ENCODE peak calls at places on chromosome 1, in nine cellular contexts. S is D341Med; I is MCF 10A; N is activated T-cell treated with anti-CD3 and anti-CD28 coated beads, Interleukin-2, amount 50 U/mL, for 4 hours; V is A549; C is GM12865; L is right lobe of liver; O is left lung; F is neuronal stem cell. M is an unnamed sample.

GRCh38 chr1:157482174-157482573 is 70.1 kb downstream of the FCRL5 start:
- DNase-seq in S (no peak), I (peak; percentile 29), N (no peak), V (no peak), C (no peak), L (no peak), O (no peak), F (no peak), M (no peak)

GRCh38 chr1:43305461-43305860 is 4.7 kb downstream of the TIE1 start:
- DNase-seq in S (no peak), I (no peak), N (no peak), V (no peak), C (no peak), L (no peak), O (no peak), F (no peak), M (no peak)

GRCh38 chr1:209368864-209369598 is 214.5 kb upstream of the CAMK1G start:
- DNase-seq in S (no peak), I (peak; percentile 100), N (no peak), V (no peak), C (no peak), L (no peak), O (no peak), F (no peak), M (no peak)

GRCh38 chr1:109239580-109240068 is 9.7 kb upstream of the CELSR2 start:
- DNase-seq in S (peak; percentile 80), I (peak; percentile 75), N (peak; percentile 18), V (peak; percentile 53), C (peak; percentile 51), L (peak; percentile 44), O (no peak), F (no peak), M (no peak)

GRCh38 chr1:117321680-117322609 is 45.3 kb upstream of the MAN1A2 start:
- DNase-seq in S (no peak), I (no peak), N (no peak), V (no peak), C (no peak), L (no peak), O (no peak), F (no peak), M (no peak)

GRCh38 chr1:227793948-227794812 is 21.3 kb upstream of the PRSS38 start:
- DNase-seq in S (peak; percentile 41), I (peak; percentile 87), N (no peak), V (no peak), C (no peak), L (peak; percentile 48), O (no peak), F (peak; percentile 54), M (no peak)

GRCh38 chr1:64469121-64469520 is 808 bp upstream of the CACHD1 start:
- DNase-seq in S (no peak), I (no peak), N (no peak), V (no peak), C (no peak), L (no peak), O (no peak), F (no peak), M (no peak)

GRCh38 chr1:6348511-6349191 is 44.9 kb downstream of the ACOT7 start:
- DNase-seq in S (no peak), I (no peak), N (peak; percentile 39), V (no peak), C (no peak), L (no peak), O (no peak), F (no peak), M (no peak)

GRCh38 chr1:15810073-15810472 is 2.6 kb upstream of the UQCRHL start:
- DNase-seq in S (no peak), I (no peak), N (no peak), V (no peak), C (no peak), L (no peak), O (no peak), F (no peak), M (no peak)

GRCh38 chr1:182671779-182672486 is 12.5 kb downstream of the RGS8 start:
- DNase-seq in S (peak; percentile 77), I (no peak), N (no peak), V (no peak), C (no peak), L (no peak), O (no peak), F (no peak), M (no peak)

GRCh38 chr1:232925421-232926202 is 24.8 kb upstream of the NTPCR start:
- DNase-seq in S (peak; percentile 52), I (no peak), N (no peak), V (no peak), C (no peak), L (no peak), O (no peak), F (no peak), M (no peak)